ENCODE peak calls at places on chromosomes 13 and 19, in five cellular contexts. W is MG63, P is stomach, U is heart right ventricle, Y is ascending aorta. O is an unnamed sample. For H3K27me3, the result is how much of the 10 kb centered on the place peaks cover.

GRCh38 chr13:30835442-30835841 is 70.6 kb upstream of the MEDAG start:
- DNase-seq in W (no peak), P (no peak), U (no peak), Y (no peak), O (no peak)

GRCh38 chr13:63501702-63502101 is 2086.1 kb upstream of the PCDH20 start:
- DNase-seq in W (no peak), P (no peak), U (no peak), Y (no peak), O (no peak)

GRCh38 chr13:99657848-99658265 is 156.6 kb downstream of the TM9SF2 start:
- DNase-seq in W (peak), P (peak), U (peak), Y (no peak), O (no peak)

GRCh38 chr13:73057284-73058025 is 1.4 kb upstream of the KLF5 start:
- DNase-seq in W (no peak), P (no peak), U (no peak), Y (no peak), O (peak)

GRCh38 chr13:79679334-79679733 is 198.4 kb downstream of the NDFIP2 start:
- DNase-seq in W (peak), P (peak), U (peak), Y (no peak), O (peak)

GRCh38 chr13:20943519-20944012 is 41.0 kb upstream of the XPO4 start:
- DNase-seq in W (peak), P (peak), U (peak), Y (peak), O (peak)

GRCh38 chr13:113875829-113876228 is 12.0 kb upstream of the GAS6 start:
- DNase-seq in W (no peak), P (no peak), U (no peak), Y (no peak), O (no peak)

GRCh38 chr13:95643471-95643813 is 1.1 kb downstream of the DZIP1 start:
- DNase-seq in W (peak), P (no peak), U (no peak), Y (no peak), O (no peak)

GRCh38 chr13:35219021-35219420 is 257.5 kb downstream of the MAB21L1 start:
- DNase-seq in W (no peak), P (no peak), U (no peak), Y (no peak), O (no peak)

GRCh38 chr19:18790566-18791314 is at the start of gene COMP:
- DNase-seq in W (no peak), P (no peak), U (no peak), Y (no peak), O (no peak)

GRCh38 chr19:18791315-18791678 is 192 bp upstream of the COMP start:
- DNase-seq in W (no peak), P (no peak), U (no peak), Y (no peak), O (no peak)

GRCh38 chr19:18789422-18789832 is 1.7 kb downstream of the COMP start:
- DNase-seq in W (no peak), P (no peak), U (no peak), Y (no peak), O (no peak)

GRCh38 chr19:18789883-18790565 is 1.1 kb downstream of the COMP start:
- DNase-seq in W (peak), P (no peak), U (no peak), Y (no peak), O (no peak)

DNA sequence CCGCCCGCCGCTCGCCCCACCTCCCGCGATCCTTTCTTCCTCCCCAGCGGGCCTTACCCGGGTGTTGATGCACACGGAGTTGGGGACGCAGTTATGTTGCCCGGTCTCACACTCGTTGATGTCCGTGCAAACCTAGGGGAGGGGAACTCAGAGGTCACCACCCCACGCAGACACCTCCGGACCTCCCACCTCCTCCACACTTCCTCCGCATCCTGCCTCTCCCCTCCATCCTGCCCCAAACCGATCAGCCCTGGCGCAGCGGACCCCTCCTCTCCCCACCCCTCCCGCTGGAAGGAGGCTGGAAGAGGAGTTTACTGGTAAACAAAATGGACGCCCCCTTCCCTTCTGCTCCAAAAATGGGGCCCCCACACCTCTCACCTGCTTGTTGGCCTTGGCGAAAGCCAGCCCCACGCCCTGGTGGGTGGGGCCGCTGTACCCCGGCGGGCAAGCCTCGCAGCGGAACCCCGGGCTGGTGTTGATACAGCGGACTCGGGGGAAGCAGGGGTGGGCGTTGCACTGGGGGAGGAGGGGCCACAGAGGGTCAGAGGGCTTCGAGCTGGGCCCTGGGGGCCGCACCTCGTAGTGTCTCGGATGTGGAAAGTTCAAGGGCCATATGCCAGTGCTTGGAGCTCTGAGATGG is 2.2 kb downstream of the COMP start:
- DNase-seq in W (no peak), P (no peak), U (no peak), Y (no peak), O (no peak)
- H3K27me3 ChIP-seq in W (under half), P (half or more), U (under half), Y (under half), O (under half)

GRCh38 chr19:3291644-3292043 is 67.2 kb downstream of the CELF5 start:
- DNase-seq in W (no peak), P (no peak), U (no peak), Y (no peak), O (no peak)
- H3K27me3 ChIP-seq in W (under half), P (half or more), U (under half), Y (under half), O (under half)

DNA sequence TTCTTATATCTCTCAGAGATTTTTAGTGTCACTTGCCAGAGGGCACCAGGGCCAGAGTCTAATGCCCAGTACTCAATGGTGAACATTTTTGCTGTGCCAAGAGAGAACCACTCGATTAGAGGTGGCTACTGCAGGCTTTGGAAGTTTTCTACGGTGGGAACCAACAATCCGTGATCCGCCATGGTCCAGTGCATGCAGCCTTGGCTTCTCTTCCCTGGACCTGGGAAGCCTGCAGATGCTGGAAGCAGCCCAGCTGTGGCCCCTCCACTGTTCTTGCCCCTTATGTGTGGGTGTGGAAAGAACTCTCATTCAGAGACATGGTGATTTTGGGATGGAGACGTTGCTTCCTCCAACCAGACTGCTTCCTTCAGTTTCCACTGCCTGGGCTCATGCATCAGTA is 224.2 kb downstream of the TSHZ3 start:
- DNase-seq in W (no peak), P (no peak), U (no peak), Y (no peak), O (no peak)
- H3K27me3 ChIP-seq in W (under half), P (under half), U (under half), Y (under half), O (under half)

DNA sequence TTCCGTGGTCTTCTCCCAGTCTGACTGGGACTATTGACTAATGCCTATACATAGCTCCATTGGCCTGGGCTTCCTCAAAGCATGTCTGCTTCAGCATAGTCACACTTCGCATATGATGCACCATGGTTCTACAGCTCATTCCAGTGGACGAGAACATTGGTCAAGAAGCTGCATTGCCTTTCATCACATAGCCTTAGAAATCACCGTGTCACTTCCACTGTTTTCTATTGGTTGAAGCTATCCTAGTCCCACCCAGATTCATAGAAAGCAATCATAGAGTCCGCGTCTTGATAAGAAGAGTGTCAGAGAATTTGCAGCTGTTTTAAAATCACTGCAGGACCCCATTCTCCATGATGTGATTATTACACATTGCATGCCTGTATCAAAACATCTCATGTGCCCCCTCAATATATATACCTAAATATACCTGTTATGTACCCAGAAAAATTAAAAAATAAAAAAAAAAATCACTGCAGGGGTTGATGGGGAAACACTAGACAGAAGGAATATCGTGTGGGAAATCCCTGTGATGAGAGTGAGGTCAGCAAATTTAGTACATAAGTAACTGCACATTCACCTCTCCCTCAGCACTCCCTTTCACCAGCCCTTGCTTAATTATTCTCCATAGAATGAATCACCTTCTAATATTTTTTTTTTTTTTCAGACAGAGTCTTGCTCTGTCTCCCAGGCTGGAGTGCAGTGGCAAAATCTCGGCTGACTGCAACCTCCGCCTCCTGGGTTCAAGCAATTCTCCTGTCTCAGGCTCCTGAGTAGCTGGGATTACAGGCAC is 2.1 kb upstream of the ARHGAP33 start:
- DNase-seq in W (no peak), P (no peak), U (no peak), Y (no peak), O (peak)
- H3K27me3 ChIP-seq in W (under half), P (under half), U (under half), Y (under half), O (under half)

GRCh38 chr19:16351133-16351809 is 26.6 kb downstream of the KLF2 start:
- DNase-seq in W (peak), P (no peak), U (no peak), Y (no peak), O (peak)

GRCh38 chr19:16359964-16360363 is 35.3 kb downstream of the KLF2 start:
- DNase-seq in W (no peak), P (no peak), U (no peak), Y (no peak), O (no peak)

GRCh38 chr19:16359074-16359473 is 34.4 kb downstream of the KLF2 start:
- DNase-seq in W (no peak), P (no peak), U (no peak), Y (no peak), O (peak)

GRCh38 chr19:16358456-16358855 is 33.8 kb downstream of the KLF2 start:
- DNase-seq in W (no peak), P (no peak), U (no peak), Y (no peak), O (no peak)

GRCh38 chr19:16355293-16356043 is 30.8 kb downstream of the KLF2 start:
- DNase-seq in W (no peak), P (no peak), U (peak), Y (no peak), O (no peak)
- H3K27me3 ChIP-seq in W (under half), P (under half), U (under half), Y (under half), O (under half)

GRCh38 chr13:112635323-112635722 is 47.4 kb upstream of the TUBGCP3 start:
- DNase-seq in W (no peak), P (no peak), U (no peak), Y (no peak), O (no peak)
- H3K27me3 ChIP-seq in W (under half), P (half or more), U (under half), Y (under half), O (under half)

GRCh38 chr19:4343845-4344713 is 717 bp downstream of the MPND start:
- DNase-seq in W (no peak), P (no peak), U (no peak), Y (no peak), O (no peak)
- H3K27me3 ChIP-seq in W (under half), P (under half), U (under half), Y (under half), O (under half)

GRCh38 chr19:29735821-29736220 is 20.8 kb upstream of the C19orf12 start:
- DNase-seq in W (no peak), P (no peak), U (no peak), Y (no peak), O (no peak)
- H3K27me3 ChIP-seq in W (under half), P (under half), U (under half), Y (under half), O (under half)

O was measured in bronchial epithelial cell.